ENCODE peak calls at places on chromosomes 16 and 17, in five cellular contexts. P, S, E, K and Z are unnamed samples.

GRCh38 chr17:81684442-81684911 is 666 bp downstream of the HGS start:
- DNase-seq in E (peak), S (peak), K (peak), P (peak), Z (peak)

GRCh38 chr16:71262391-71262790 is 26.8 kb downstream of the CMTR2 start:
- DNase-seq in E (no peak), P (no peak), S (no peak), K (no peak), Z (no peak)

GRCh38 chr16:3503513-3503912 is 2.7 kb downstream of the CLUAP1 start:
- DNase-seq in P (no peak), S (peak), E (no peak), K (no peak), Z (no peak)

GRCh38 chr16:27632267-27632666 is 82.3 kb downstream of the KATNIP start:
- DNase-seq in P (no peak), S (no peak), K (no peak), E (no peak), Z (no peak)

GRCh38 chr17:28327031-28327607 is 8.1 kb downstream of the TMEM97 start:
- DNase-seq in E (no peak), S (no peak), K (no peak), P (no peak), Z (peak)

GRCh38 chr16:30628628-30629342 is 18.6 kb upstream of the ZNF689 start:
- DNase-seq in K (peak), E (peak), S (peak), P (peak), Z (peak)

GRCh38 chr17:81065500-81065899 is 30.5 kb downstream of the BAIAP2 start:
- DNase-seq in S (no peak), E (no peak), P (no peak), K (no peak), Z (no peak)

GRCh38 chr16:27538508-27538907 is 11.2 kb downstream of the GTF3C1 start:
- DNase-seq in K (no peak), P (no peak), S (no peak), E (no peak), Z (no peak)

GRCh38 chr17:77098884-77099545 is 41.8 kb upstream of the SEC14L1 start:
- DNase-seq in E (no peak), K (no peak), P (no peak), S (no peak), Z (no peak)

GRCh38 chr17:80352991-80353665 is 61.8 kb upstream of the ENDOV start:
- DNase-seq in S (no peak), E (no peak), P (no peak), K (no peak), Z (no peak)

GRCh38 chr17:42409467-42410351 is 13.3 kb downstream of the CAVIN1 start:
- DNase-seq in S (no peak), P (no peak), K (no peak), E (no peak), Z (no peak)

GRCh38 chr17:41651625-41652460 is 27.5 kb upstream of the KRT17 start:
- DNase-seq in P (no peak), E (peak), K (no peak), S (no peak), Z (no peak)

GRCh38 chr17:43702636-43703035 is 40.9 kb upstream of the MEOX1 start:
- DNase-seq in S (peak), P (peak), E (peak), K (no peak), Z (no peak)

GRCh38 chr17:78387982-78388941 is 9.8 kb downstream of the PGS1 start:
- DNase-seq in K (no peak), S (peak), P (no peak), E (no peak), Z (no peak)

GRCh38 chr16:87657621-87658192 is 55.4 kb downstream of the JPH3 start:
- DNase-seq in K (peak), E (no peak), P (peak), S (peak), Z (peak)

GRCh38 chr16:77949445-77949844 is 72.9 kb upstream of the CLEC3A start:
- DNase-seq in E (no peak), S (no peak), K (no peak), P (peak), Z (no peak)

GRCh38 chr17:65550075-65550635 is 11.3 kb downstream of the AXIN2 start:
- DNase-seq in E (no peak), K (peak), S (no peak), P (peak), Z (no peak)

GRCh38 chr16:282944-283744 is at the start of gene PDIA2:
- DNase-seq in E (no peak), S (no peak), K (no peak), P (no peak), Z (no peak)

GRCh38 chr16:56800355-56800754 is 64.7 kb upstream of the SLC12A3 start:
- DNase-seq in P (no peak), E (no peak), S (no peak), K (no peak), Z (no peak)

GRCh38 chr17:44170499-44171201 is at the start of gene ASB16:
- DNase-seq in K (peak), E (peak), S (no peak), P (peak), Z (no peak)

GRCh38 chr17:47678196-47678595 is 15.8 kb upstream of the TBKBP1 start:
- DNase-seq in S (no peak), K (no peak), P (no peak), E (no peak), Z (no peak)

GRCh38 chr17:80843741-80844156 is 147.9 kb upstream of the CHMP6 start:
- DNase-seq in K (no peak), S (no peak), E (no peak), P (no peak), Z (no peak)

GRCh38 chr16:24130494-24131085 is 125.5 kb upstream of the CACNG3 start:
- DNase-seq in K (peak), E (no peak), P (no peak), S (no peak), Z (no peak)
- TF ChIP-seq EZH2phosphoT487 in K (no peak), E (no peak), P (no peak), S (no peak), Z (no peak)

DNA sequence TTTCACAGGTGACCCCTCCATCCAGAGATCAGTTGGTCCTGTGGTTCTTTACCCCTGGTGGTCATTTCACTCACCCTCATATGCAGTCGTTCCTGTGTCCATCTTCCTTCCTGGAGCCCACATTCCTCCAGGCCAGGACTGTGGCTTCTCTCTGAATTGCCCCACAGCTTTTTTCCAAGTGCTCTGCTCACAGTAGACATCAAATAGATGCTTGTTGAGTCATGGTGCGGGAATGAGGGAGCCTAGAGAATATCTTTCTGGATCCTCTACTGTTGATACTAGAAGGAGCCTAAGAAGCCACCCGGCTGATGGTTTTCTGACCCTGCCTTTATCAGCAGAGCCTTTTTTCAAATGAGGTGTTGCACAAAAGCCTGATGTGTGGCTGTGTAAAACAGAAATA is 10.4 kb downstream of the USB1 start:
- DNase-seq in K (no peak), E (no peak), P (no peak), S (no peak), Z (no peak)
- TF ChIP-seq EZH2phosphoT487 in K (no peak), E (no peak), P (no peak), S (no peak), Z (no peak)

GRCh38 chr16:89026121-89026612 is 49.2 kb upstream of the CBFA2T3 start:
- DNase-seq in E (no peak), P (no peak), S (peak), K (no peak), Z (peak)

GRCh38 chr16:89024546-89024945 is 47.5 kb upstream of the CBFA2T3 start:
- DNase-seq in E (no peak), K (no peak), P (no peak), S (no peak), Z (no peak)

GRCh38 chr16:89027281-89027680 is 50.3 kb upstream of the CBFA2T3 start:
- DNase-seq in K (no peak), P (no peak), S (no peak), E (no peak), Z (no peak)

GRCh38 chr16:89023621-89024511 is 46.9 kb upstream of the CBFA2T3 start:
- DNase-seq in S (no peak), E (no peak), K (no peak), P (no peak), Z (no peak)

DNA sequence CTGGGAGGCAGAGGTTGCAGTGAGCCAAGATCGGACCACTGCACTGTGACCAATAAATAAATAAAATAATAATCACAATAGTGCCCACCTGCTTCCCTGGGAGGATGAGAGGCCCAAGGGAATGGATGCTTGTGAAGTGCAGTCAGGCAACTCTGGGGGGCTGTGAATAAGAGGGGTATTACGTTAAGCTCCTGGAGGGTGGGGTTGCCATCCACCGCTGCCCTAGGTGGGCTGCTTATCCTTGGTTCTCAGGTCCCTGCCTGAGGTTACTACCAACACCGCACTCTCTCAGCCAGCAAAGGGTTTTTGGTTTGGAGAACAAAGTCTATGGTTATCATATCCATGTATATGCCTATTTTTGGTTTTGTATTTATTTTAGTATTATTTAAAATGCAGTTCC is 48.6 kb upstream of the CBFA2T3 start:
- DNase-seq in P (no peak), S (no peak), K (no peak), E (no peak), Z (no peak)
- TF ChIP-seq EZH2phosphoT487 in P (no peak), S (no peak), K (no peak), E (no peak), Z (no peak)

DNA sequence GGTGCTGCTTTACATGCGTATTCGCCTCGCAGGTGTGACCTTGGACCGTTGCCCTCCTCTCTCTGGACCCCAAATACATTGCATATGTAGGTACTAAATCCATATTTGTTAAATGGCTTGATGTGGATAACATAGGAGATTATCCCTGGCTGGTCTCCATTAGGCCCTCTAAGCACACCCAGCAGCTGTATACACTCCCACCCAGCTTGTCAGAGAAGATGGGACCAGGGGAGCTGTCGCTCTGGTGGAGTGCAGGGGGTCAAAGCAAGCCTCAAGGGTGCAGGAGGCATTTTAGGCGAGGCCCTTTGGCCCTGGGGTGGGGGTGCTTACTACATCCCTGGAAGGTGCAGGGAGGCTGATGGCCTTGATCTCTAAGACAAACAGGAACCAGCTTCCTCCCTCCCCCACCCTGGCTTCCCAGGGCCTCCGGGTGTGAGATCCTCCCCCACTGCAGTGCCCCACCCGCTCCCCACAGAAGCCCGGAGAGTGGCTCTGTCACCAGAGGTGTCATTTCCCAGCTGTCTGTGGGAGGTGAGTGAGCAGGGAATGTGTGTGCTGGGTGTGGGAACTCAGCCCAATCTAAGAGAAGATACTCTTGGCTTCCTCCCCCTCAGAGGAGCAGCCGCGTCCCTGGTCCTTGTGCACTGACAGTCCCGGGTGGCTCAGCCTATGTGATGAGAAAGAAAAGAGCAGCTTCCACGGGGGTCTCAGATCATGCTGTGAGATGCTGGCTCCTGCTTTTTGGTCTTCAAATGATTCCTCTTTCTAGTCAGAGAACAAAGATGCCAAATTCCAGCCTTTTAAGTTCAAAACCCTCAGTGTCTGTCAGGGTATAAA is 1.4 kb upstream of the VAMP2 start:
- DNase-seq in P (peak), S (peak), K (no peak), E (no peak), Z (no peak)
- TF ChIP-seq EZH2phosphoT487 in P (no peak), S (no peak), K (no peak), E (no peak), Z (no peak)

GRCh38 chr17:49760909-49761558 is 2.9 kb downstream of the FAM117A start:
- DNase-seq in E (no peak), P (no peak), K (no peak), S (no peak), Z (no peak)
- TF ChIP-seq EZH2phosphoT487 in E (no peak), P (no peak), K (no peak), S (no peak), Z (no peak)